ENCODE peak calls at places on chromosomes 16 and 17, in four cellular contexts. One of them, this sample, is unnamed.

GRCh38 chr16:72501739-72502653 is 330.0 kb upstream of the PMFBP1 start:
- DNase-seq in left cardiac atrium: peak
- DNase-seq in small intestine: peak
- DNase-seq in Caco-2: peak
- DNase-seq in this sample: peak

GRCh38 chr17:28917029-28917428 is 14.2 kb upstream of the DHRS13 start:
- DNase-seq in left cardiac atrium: no peak
- DNase-seq in small intestine: no peak
- DNase-seq in Caco-2: no peak
- DNase-seq in this sample: no peak

GRCh38 chr17:27743288-27743885 is 56.9 kb downstream of the NOS2 start:
- DNase-seq in left cardiac atrium: no peak
- DNase-seq in small intestine: no peak
- DNase-seq in Caco-2: no peak
- DNase-seq in this sample: no peak

GRCh38 chr17:82791532-82791931 is 39.7 kb downstream of the TBCD start:
- DNase-seq in left cardiac atrium: no peak
- DNase-seq in small intestine: no peak
- DNase-seq in Caco-2: no peak
- DNase-seq in this sample: peak

GRCh38 chr17:69448431-69449102 is 34.1 kb downstream of the MAP2K6 start:
- DNase-seq in left cardiac atrium: no peak
- DNase-seq in small intestine: peak
- DNase-seq in Caco-2: no peak
- DNase-seq in this sample: peak

GRCh38 chr16:73956592-73957495 is 339.8 kb upstream of the PSMD7 start:
- DNase-seq in left cardiac atrium: peak
- DNase-seq in small intestine: peak
- DNase-seq in Caco-2: peak
- DNase-seq in this sample: peak

GRCh38 chr17:78272181-78272913 is 40.9 kb downstream of the TMEM235 start:
- DNase-seq in left cardiac atrium: peak
- DNase-seq in small intestine: peak
- DNase-seq in Caco-2: peak
- DNase-seq in this sample: peak

GRCh38 chr17:77034677-77035424 is 105.9 kb upstream of the SEC14L1 start:
- DNase-seq in left cardiac atrium: no peak
- DNase-seq in small intestine: no peak
- DNase-seq in Caco-2: no peak
- DNase-seq in this sample: no peak

GRCh38 chr17:61054430-61054829 is 345.2 kb upstream of the TBX2 start:
- DNase-seq in left cardiac atrium: no peak
- DNase-seq in small intestine: no peak
- DNase-seq in Caco-2: no peak
- DNase-seq in this sample: peak

GRCh38 chr16:7206469-7206868 is 126.2 kb upstream of the RBFOX1 start:
- DNase-seq in left cardiac atrium: no peak
- DNase-seq in small intestine: no peak
- DNase-seq in Caco-2: no peak
- DNase-seq in this sample: no peak

GRCh38 chr17:74528491-74529199 is 2.6 kb downstream of the CD300LB start:
- DNase-seq in left cardiac atrium: peak
- DNase-seq in small intestine: no peak
- DNase-seq in Caco-2: no peak
- DNase-seq in this sample: no peak